ENCODE peak calls at places on chromosomes 4 and X, in eight cellular contexts. One of them, this sample, is unnamed.

GRCh38 chr4:140367738-140368137 is 5.7 kb upstream of the SCOC start:
- DNase-seq in upper lobe of right lung: no peak
- DNase-seq in cardiac muscle cell: peak; percentile 3
- DNase-seq in breast epithelium: no peak
- DNase-seq in RWPE1: peak; percentile 20
- DNase-seq in IMR-90: peak; percentile 58
- DNase-seq in right atrium auricular region: no peak
- DNase-seq in lung: no peak
- DNase-seq in this sample: no peak

GRCh38 chrX:10101269-10101668 is 55.5 kb upstream of the CLCN4 start:
- DNase-seq in lung: no peak
- DNase-seq in cardiac muscle cell: no peak
- DNase-seq in RWPE1: no peak
- DNase-seq in breast epithelium: peak; percentile 37
- DNase-seq in upper lobe of right lung: no peak
- DNase-seq in IMR-90: peak; percentile 40
- DNase-seq in right atrium auricular region: no peak
- DNase-seq in this sample: no peak

GRCh38 chr4:128060130-128060619 is 937 bp upstream of the LARP1B start:
- DNase-seq in cardiac muscle cell: peak; percentile 23
- DNase-seq in breast epithelium: no peak
- DNase-seq in lung: no peak
- DNase-seq in IMR-90: peak; percentile 6
- DNase-seq in RWPE1: no peak
- DNase-seq in right atrium auricular region: no peak
- DNase-seq in upper lobe of right lung: no peak
- DNase-seq in this sample: no peak

GRCh38 chr4:6562931-6563901 is 11.8 kb upstream of the MAN2B2 start:
- DNase-seq in lung: no peak
- DNase-seq in breast epithelium: no peak
- DNase-seq in upper lobe of right lung: no peak
- DNase-seq in RWPE1: peak; percentile 8
- DNase-seq in IMR-90: no peak
- DNase-seq in cardiac muscle cell: peak; percentile 7
- DNase-seq in right atrium auricular region: no peak
- DNase-seq in this sample: no peak

GRCh38 chrX:5388087-5388486 is 840.6 kb downstream of the NLGN4X start:
- DNase-seq in breast epithelium: no peak
- DNase-seq in IMR-90: no peak
- DNase-seq in cardiac muscle cell: no peak
- DNase-seq in right atrium auricular region: no peak
- DNase-seq in RWPE1: no peak
- DNase-seq in upper lobe of right lung: no peak
- DNase-seq in lung: no peak
- DNase-seq in this sample: no peak

GRCh38 chr4:182231080-182231479 is 12.1 kb upstream of the TENM3 start:
- DNase-seq in IMR-90: peak; percentile 53
- DNase-seq in upper lobe of right lung: no peak
- DNase-seq in breast epithelium: no peak
- DNase-seq in cardiac muscle cell: no peak
- DNase-seq in right atrium auricular region: no peak
- DNase-seq in lung: no peak
- DNase-seq in RWPE1: no peak
- DNase-seq in this sample: no peak

GRCh38 chr4:37623940-37624339 is 62.2 kb downstream of the RELL1 start:
- DNase-seq in upper lobe of right lung: no peak
- DNase-seq in lung: no peak
- DNase-seq in right atrium auricular region: no peak
- DNase-seq in breast epithelium: no peak
- DNase-seq in IMR-90: no peak
- DNase-seq in cardiac muscle cell: no peak
- DNase-seq in RWPE1: no peak
- DNase-seq in this sample: no peak

GRCh38 chr4:128371004-128371777 is 83.6 kb upstream of the PGRMC2 start:
- DNase-seq in right atrium auricular region: no peak
- DNase-seq in lung: no peak
- DNase-seq in IMR-90: peak; percentile 67
- DNase-seq in upper lobe of right lung: no peak
- DNase-seq in cardiac muscle cell: peak; percentile 47
- DNase-seq in breast epithelium: no peak
- DNase-seq in RWPE1: no peak
- DNase-seq in this sample: no peak

GRCh38 chr4:94588900-94589693 is 137.4 kb downstream of the PDLIM5 start:
- DNase-seq in right atrium auricular region: no peak
- DNase-seq in cardiac muscle cell: peak; percentile 33
- DNase-seq in IMR-90: no peak
- DNase-seq in upper lobe of right lung: no peak
- DNase-seq in RWPE1: no peak
- DNase-seq in breast epithelium: no peak
- DNase-seq in lung: no peak
- DNase-seq in this sample: no peak

GRCh38 chrX:53255738-53256191 is 25.6 kb downstream of the IQSEC2 start:
- DNase-seq in lung: no peak
- DNase-seq in IMR-90: no peak
- DNase-seq in RWPE1: no peak
- DNase-seq in breast epithelium: no peak
- DNase-seq in cardiac muscle cell: no peak
- DNase-seq in right atrium auricular region: no peak
- DNase-seq in upper lobe of right lung: no peak
- DNase-seq in this sample: no peak

GRCh38 chr4:39154009-39154408 is 28.3 kb upstream of the WDR19 start:
- DNase-seq in lung: no peak
- DNase-seq in IMR-90: no peak
- DNase-seq in upper lobe of right lung: no peak
- DNase-seq in breast epithelium: no peak
- DNase-seq in right atrium auricular region: no peak
- DNase-seq in cardiac muscle cell: no peak
- DNase-seq in RWPE1: no peak
- DNase-seq in this sample: no peak

GRCh38 chrX:11193035-11193469 is 81.9 kb downstream of the HCCS start:
- DNase-seq in right atrium auricular region: no peak
- DNase-seq in breast epithelium: no peak
- DNase-seq in cardiac muscle cell: peak; percentile 32
- DNase-seq in lung: no peak
- DNase-seq in RWPE1: no peak
- DNase-seq in upper lobe of right lung: no peak
- DNase-seq in IMR-90: peak; percentile 53
- DNase-seq in this sample: no peak

GRCh38 chr4:150215601-150216000 is 137.4 kb downstream of the DCLK2 start:
- DNase-seq in right atrium auricular region: no peak
- DNase-seq in RWPE1: peak; percentile 41
- DNase-seq in breast epithelium: no peak
- DNase-seq in cardiac muscle cell: no peak
- DNase-seq in IMR-90: no peak
- DNase-seq in upper lobe of right lung: no peak
- DNase-seq in lung: no peak
- DNase-seq in this sample: no peak

GRCh38 chr4:150218447-150218846 is 140.2 kb downstream of the DCLK2 start:
- DNase-seq in upper lobe of right lung: no peak
- DNase-seq in breast epithelium: no peak
- DNase-seq in RWPE1: no peak
- DNase-seq in lung: no peak
- DNase-seq in IMR-90: no peak
- DNase-seq in right atrium auricular region: no peak
- DNase-seq in cardiac muscle cell: no peak
- DNase-seq in this sample: no peak

GRCh38 chr4:150217804-150218203 is 139.6 kb downstream of the DCLK2 start:
- DNase-seq in cardiac muscle cell: no peak
- DNase-seq in lung: no peak
- DNase-seq in RWPE1: no peak
- DNase-seq in right atrium auricular region: no peak
- DNase-seq in breast epithelium: no peak
- DNase-seq in IMR-90: no peak
- DNase-seq in upper lobe of right lung: no peak
- DNase-seq in this sample: no peak

GRCh38 chr4:150216725-150217124 is 138.5 kb downstream of the DCLK2 start:
- DNase-seq in breast epithelium: no peak
- DNase-seq in IMR-90: no peak
- DNase-seq in cardiac muscle cell: no peak
- DNase-seq in RWPE1: no peak
- DNase-seq in right atrium auricular region: no peak
- DNase-seq in upper lobe of right lung: no peak
- DNase-seq in lung: no peak
- DNase-seq in this sample: no peak

DNA sequence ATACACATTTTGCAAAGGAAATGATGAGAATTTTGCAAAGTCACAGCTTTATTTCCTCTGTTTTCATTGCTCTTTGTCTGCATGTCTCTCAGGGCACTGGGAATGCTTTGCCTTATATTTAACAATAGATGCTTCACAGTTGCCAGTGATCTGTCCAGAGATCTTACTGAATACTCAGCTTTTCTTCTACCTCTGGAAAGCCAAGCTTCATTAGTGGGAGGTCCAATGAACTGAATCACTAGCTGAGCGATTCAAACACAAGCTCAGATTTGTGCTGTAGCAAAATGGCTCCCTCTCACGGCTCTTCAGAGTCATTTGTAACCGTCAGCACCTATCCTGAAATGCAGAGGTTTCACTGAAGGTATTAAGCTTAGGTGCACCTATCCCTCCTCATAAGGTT is 138.9 kb downstream of the DCLK2 start:
- DNase-seq in breast epithelium: no peak
- DNase-seq in upper lobe of right lung: no peak
- DNase-seq in IMR-90: peak; percentile 87
- DNase-seq in RWPE1: peak; percentile 13
- DNase-seq in lung: no peak
- DNase-seq in right atrium auricular region: no peak
- DNase-seq in cardiac muscle cell: peak; percentile 73
- DNase-seq in this sample: no peak
- TF ChIP-seq CTCF in breast epithelium: no peak
- TF ChIP-seq CTCF in upper lobe of right lung: peak; percentile 11
- TF ChIP-seq CTCF in IMR-90: peak; percentile 50
- TF ChIP-seq CTCF in RWPE1: peak; percentile 61
- TF ChIP-seq CTCF in lung: no peak
- TF ChIP-seq CTCF in right atrium auricular region: no peak
- TF ChIP-seq CTCF in cardiac muscle cell: peak; percentile 52
- TF ChIP-seq CTCF in this sample: peak; percentile 47

DNA sequence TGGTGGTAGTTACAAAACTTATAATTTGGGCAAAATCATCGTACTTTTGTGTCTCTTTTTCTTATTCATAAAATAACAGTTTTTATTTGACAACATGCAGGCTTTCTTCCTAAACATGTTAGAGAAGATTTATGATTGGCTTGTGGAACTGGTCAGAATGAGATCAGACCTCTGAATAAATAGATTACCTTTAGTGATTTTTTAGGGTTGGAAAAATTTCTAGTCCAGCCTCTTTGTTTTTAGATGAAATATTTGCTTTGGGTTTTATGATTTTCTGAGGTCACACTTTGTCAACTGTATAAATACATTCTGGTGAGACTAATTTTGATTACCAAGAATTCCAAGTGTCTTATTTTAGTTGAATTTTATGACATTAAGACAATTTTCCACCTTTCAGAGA is 29.2 kb downstream of the MOB1B start:
- DNase-seq in cardiac muscle cell: no peak
- DNase-seq in IMR-90: no peak
- DNase-seq in breast epithelium: no peak
- DNase-seq in lung: no peak
- DNase-seq in upper lobe of right lung: no peak
- DNase-seq in RWPE1: no peak
- DNase-seq in right atrium auricular region: no peak
- DNase-seq in this sample: no peak
- H3K27ac ChIP-seq in cardiac muscle cell: peak overlapping the region; percentile 56
- H3K27ac ChIP-seq in IMR-90: no peak overlapping the region
- H3K27ac ChIP-seq in breast epithelium: no peak overlapping the region
- H3K27ac ChIP-seq in lung: no peak overlapping the region
- H3K27ac ChIP-seq in upper lobe of right lung: no peak overlapping the region
- H3K27ac ChIP-seq in RWPE1: no peak overlapping the region
- H3K27ac ChIP-seq in right atrium auricular region: no peak overlapping the region
- H3K27ac ChIP-seq in this sample: no peak overlapping the region

GRCh38 chr4:184473265-184473514 is 1.2 kb downstream of the IRF2 start:
- DNase-seq in breast epithelium: no peak
- DNase-seq in lung: no peak
- DNase-seq in RWPE1: no peak
- DNase-seq in cardiac muscle cell: no peak
- DNase-seq in upper lobe of right lung: no peak
- DNase-seq in IMR-90: no peak
- DNase-seq in right atrium auricular region: no peak
- DNase-seq in this sample: no peak

GRCh38 chr4:184471872-184472539 is 2.3 kb downstream of the IRF2 start:
- DNase-seq in right atrium auricular region: no peak
- DNase-seq in cardiac muscle cell: peak; percentile 21
- DNase-seq in RWPE1: peak; percentile 38
- DNase-seq in breast epithelium: no peak
- DNase-seq in IMR-90: peak; percentile 30
- DNase-seq in lung: no peak
- DNase-seq in upper lobe of right lung: no peak
- DNase-seq in this sample: no peak

GRCh38 chr4:184474261-184475095 is at the start of gene IRF2:
- DNase-seq in IMR-90: peak; percentile 97
- DNase-seq in upper lobe of right lung: peak; percentile 99
- DNase-seq in breast epithelium: peak; percentile 96
- DNase-seq in cardiac muscle cell: peak; percentile 99
- DNase-seq in RWPE1: peak; percentile 98
- DNase-seq in right atrium auricular region: peak; percentile 98
- DNase-seq in lung: peak; percentile 98
- DNase-seq in this sample: peak; percentile 83

GRCh38 chr4:184473515-184474260 is 662 bp downstream of the IRF2 start:
- DNase-seq in breast epithelium: peak; percentile 35
- DNase-seq in upper lobe of right lung: peak; percentile 79
- DNase-seq in RWPE1: peak; percentile 26
- DNase-seq in right atrium auricular region: no peak
- DNase-seq in lung: peak; percentile 46
- DNase-seq in cardiac muscle cell: peak; percentile 47
- DNase-seq in IMR-90: peak; percentile 32
- DNase-seq in this sample: no peak

DNA sequence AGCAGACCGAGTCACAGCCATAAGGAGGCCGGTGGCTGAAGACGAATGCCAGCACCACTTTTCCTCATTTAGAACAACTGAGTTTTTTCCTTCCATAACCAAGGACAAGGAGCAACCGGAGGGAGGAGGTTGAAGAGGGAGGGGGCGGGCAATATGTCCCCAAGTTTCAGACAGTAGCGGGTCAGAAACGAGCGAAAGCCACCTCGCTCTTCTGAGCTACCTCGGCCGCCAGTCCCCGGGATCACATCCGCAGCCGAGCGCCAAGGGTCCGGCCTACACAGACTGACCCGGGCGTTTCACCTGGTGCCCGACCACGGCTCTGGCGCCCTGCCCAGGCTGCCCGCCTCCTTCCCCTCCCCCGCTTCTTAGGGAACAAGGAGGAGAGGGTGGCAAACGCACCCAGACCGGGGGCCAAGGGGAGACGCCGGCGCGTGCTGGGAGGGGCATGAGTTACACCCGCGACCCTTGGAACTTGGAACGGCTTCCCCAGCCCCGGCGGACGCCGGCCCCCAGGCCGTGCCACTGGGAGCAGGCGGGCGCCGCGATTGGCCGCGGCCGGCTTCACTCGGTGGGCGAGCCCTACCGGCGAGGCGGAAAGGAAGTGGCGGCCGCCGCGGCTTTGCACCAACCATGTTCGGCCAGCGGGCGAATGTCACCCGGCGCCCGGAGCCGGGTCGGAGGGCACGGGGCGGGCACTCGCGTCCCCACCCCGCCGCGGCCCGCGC is 1.6 kb downstream of the IRF2 start:
- DNase-seq in upper lobe of right lung: peak; percentile 94
- DNase-seq in lung: peak; percentile 81
- DNase-seq in breast epithelium: peak; percentile 59
- DNase-seq in cardiac muscle cell: peak; percentile 76
- DNase-seq in RWPE1: peak; percentile 55
- DNase-seq in right atrium auricular region: peak; percentile 73
- DNase-seq in IMR-90: peak; percentile 51
- DNase-seq in this sample: peak; percentile 30
- TF ChIP-seq CTCF in upper lobe of right lung: peak; percentile 21
- TF ChIP-seq CTCF in lung: no peak
- TF ChIP-seq CTCF in breast epithelium: no peak
- TF ChIP-seq CTCF in cardiac muscle cell: no peak
- TF ChIP-seq CTCF in RWPE1: no peak
- TF ChIP-seq CTCF in right atrium auricular region: no peak
- TF ChIP-seq CTCF in IMR-90: no peak
- TF ChIP-seq CTCF in this sample: peak; percentile 28

GRCh38 chr4:151358266-151358665 is 32.9 kb upstream of the SH3D19 start:
- DNase-seq in IMR-90: no peak
- DNase-seq in upper lobe of right lung: no peak
- DNase-seq in cardiac muscle cell: no peak
- DNase-seq in right atrium auricular region: no peak
- DNase-seq in breast epithelium: no peak
- DNase-seq in RWPE1: no peak
- DNase-seq in lung: no peak
- DNase-seq in this sample: no peak
- H3K27ac ChIP-seq in IMR-90: no peak overlapping the region
- H3K27ac ChIP-seq in upper lobe of right lung: no peak overlapping the region
- H3K27ac ChIP-seq in cardiac muscle cell: no peak overlapping the region
- H3K27ac ChIP-seq in right atrium auricular region: no peak overlapping the region
- H3K27ac ChIP-seq in breast epithelium: no peak overlapping the region
- H3K27ac ChIP-seq in RWPE1: no peak overlapping the region
- H3K27ac ChIP-seq in lung: no peak overlapping the region
- H3K27ac ChIP-seq in this sample: no peak overlapping the region

This sample was measured in esophagus squamous epithelium.